ENCODE peak calls at places on chromosomes 16 and 17, in six cellular contexts. P is HepG2, Z is SK-N-SH, Y is GM12878, U is H1, E is K562. F is an unnamed sample.
A peak's percentile ranks its signal among the peaks of the same experiment; 100 is the strongest.

GRCh38 chr17:79842656-79843474 is 3.6 kb upstream of the CBX4 start:
- DNase-seq in P (no peak), Z (peak; percentile 81), Y (no peak), U (no peak), E (no peak), F (no peak)

GRCh38 chr16:61182416-61182815 is 853.8 kb downstream of the CDH8 start:
- DNase-seq in P (no peak), Z (no peak), Y (peak; percentile 4), U (no peak), E (no peak), F (no peak)

GRCh38 chr17:2053380-2054261 is 1.3 kb upstream of the HIC1 start:
- DNase-seq in P (peak; percentile 49), Z (peak; percentile 68), Y (no peak), U (no peak), E (peak; percentile 69), F (no peak)

GRCh38 chr17:81821603-81822311 is 11.3 kb downstream of the MCRIP1 start:
- DNase-seq in P (peak; percentile 84), Z (peak; percentile 82), Y (no peak), U (no peak), E (peak; percentile 94), F (peak; percentile 41)

GRCh38 chr16:64983983-64984382 is 137.9 kb downstream of the CDH11 start:
- DNase-seq in P (peak; percentile 5), Z (peak; percentile 32), Y (no peak), U (peak; percentile 29), E (peak; percentile 5), F (peak; percentile 13)

GRCh38 chr16:66399031-66399430 is 28.1 kb upstream of the BEAN1 start:
- DNase-seq in P (no peak), Z (no peak), Y (no peak), U (no peak), E (no peak), F (no peak)

GRCh38 chr16:46731691-46732555 is 16.2 kb downstream of the MYLK3 start:
- DNase-seq in P (peak; percentile 21), Z (no peak), Y (no peak), U (no peak), E (no peak), F (no peak)

GRCh38 chr17:38608648-38609047 is 2.9 kb upstream of the SRCIN1 start:
- DNase-seq in P (no peak), Z (no peak), Y (no peak), U (no peak), E (no peak), F (no peak)

GRCh38 chr17:66580601-66581385 is 254.1 kb upstream of the CACNG5 start:
- DNase-seq in P (no peak), Z (peak; percentile 58), Y (no peak), U (no peak), E (peak; percentile 10), F (no peak)

DNA sequence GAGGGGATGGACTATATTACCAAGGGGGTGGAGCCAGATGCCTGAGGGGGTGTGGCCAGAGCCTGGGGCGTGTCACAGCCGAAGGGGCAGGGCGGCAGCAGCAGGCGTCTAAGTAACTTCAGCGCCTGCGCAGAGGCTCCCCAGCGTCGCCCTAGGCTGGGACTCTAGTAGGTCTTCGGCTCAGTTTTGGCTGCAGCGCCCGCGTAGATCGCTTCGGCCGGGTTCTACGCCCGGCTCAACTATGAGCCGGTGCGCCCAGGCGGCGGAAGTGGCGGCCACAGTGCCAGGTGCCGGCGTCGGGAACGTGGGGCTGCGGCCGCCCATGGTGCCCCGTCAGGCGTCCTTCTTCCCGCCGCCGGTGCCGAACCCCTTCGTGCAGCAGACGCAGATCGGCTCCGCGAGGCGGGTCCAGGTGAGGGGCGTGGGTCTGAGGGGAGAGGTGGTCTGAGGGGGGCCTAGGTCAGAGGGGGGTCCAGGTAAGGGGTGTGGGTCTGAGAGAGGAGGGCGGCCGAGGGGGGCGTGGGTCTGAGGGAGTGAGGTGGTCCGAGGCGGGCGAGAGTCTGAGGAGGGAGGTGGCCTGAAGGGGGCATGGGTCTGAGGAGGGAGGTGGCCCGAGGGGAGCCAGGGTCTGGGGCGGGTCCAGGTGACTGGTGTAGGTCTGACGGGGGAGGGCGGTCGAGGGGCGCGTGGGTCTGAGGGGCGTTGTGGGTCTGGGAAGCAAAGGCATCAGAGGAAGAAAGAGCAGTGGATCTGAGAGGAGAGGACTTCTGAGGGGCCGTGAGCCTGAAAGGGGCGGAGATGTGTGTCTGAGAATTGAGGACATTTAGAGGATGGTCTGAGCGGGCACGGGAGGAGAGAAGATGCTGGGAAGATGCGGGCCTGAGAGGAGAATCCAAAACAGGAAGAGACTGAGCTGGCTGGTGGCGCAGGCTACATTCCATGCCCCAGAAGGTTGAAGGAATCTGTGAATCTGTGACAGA is at the start of gene LPCAT2:
- DNase-seq in P (peak; percentile 76), Z (peak; percentile 94), Y (no peak), U (peak; percentile 82), E (peak; percentile 90), F (peak; percentile 87)
- H3K4me3 ChIP-seq in P (peak within 1 kb of the TSS; percentile 69), Z (peak within 1 kb of the TSS; percentile 89), Y (no peak within 1 kb of the TSS), U (peak within 1 kb of the TSS; percentile 59), E (peak within 1 kb of the TSS; percentile 64), F (peak within 1 kb of the TSS; percentile 82)

DNA sequence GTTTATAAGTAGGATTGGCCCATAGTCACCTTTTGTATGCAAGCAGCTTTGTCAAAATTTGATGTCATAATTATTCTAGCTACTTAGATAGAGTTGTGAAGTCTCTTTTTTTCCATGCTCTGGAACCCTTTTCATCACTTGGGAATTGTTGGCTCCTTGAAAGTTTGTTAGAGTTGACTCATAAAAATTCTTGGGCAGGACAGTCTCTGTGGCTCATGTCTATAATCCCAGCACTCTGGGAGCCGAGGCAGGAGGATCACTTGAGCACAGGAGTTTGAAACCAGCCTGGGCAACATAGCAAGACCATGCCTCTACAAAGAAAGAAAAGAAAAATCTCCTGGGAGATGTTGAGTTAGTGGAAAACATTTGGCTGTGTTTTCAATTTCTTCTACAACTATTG is 45.7 kb upstream of the MRC2 start:
- DNase-seq in P (no peak), Z (no peak), Y (no peak), U (no peak), E (no peak), F (no peak)
- TF ChIP-seq GABPA in P (no peak), Z (no peak), Y (no peak), U (no peak), E (no peak), F (no peak)

DNA sequence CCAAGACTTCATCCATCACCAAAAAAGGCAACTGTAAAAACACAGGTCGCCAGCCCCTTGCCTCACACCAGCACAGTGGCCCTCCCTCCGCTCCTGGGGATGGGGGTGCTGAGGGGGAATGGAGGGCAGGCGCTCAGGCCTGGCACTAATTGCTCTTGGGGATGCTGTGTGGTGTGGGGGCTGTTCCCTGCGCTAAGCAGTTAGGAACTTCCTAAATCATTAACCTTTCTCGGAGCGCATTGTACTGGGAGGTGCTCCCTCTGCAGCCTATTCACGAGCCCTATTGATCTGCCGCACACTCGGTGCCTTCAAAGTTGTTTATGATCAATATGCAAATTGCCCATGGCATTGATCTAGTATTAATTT is 199.9 kb downstream of the ZFHX3 start:
- DNase-seq in P (no peak), Z (no peak), Y (no peak), U (no peak), E (no peak), F (no peak)
- TF ChIP-seq CTCF in P (no peak), Z (no peak), Y (no peak), U (no peak), E (no peak), F (no peak)

GRCh38 chr17:28406478-28406824 is 439 bp upstream of the SLC46A1 start:
- DNase-seq in P (no peak), Z (peak; percentile 61), Y (no peak), U (no peak), E (peak; percentile 18), F (no peak)
- H3K4me3 ChIP-seq in P (peak overlapping the region; percentile 76), Z (peak overlapping the region; percentile 88), Y (peak overlapping the region; percentile 75), U (peak overlapping the region; percentile 59), E (peak overlapping the region; percentile 66), F (no peak overlapping the region)

GRCh38 chr16:55274391-55274790 is 49.6 kb upstream of the IRX6 start:
- DNase-seq in P (no peak), Z (no peak), Y (no peak), U (no peak), E (no peak), F (no peak)
- TF ChIP-seq GABPA in P (no peak), Z (no peak), Y (no peak), U (no peak), E (no peak), F (no peak)

GRCh38 chr16:351804-352520 is 561 bp downstream of the AXIN1 start:
- DNase-seq in P (no peak), Z (no peak), Y (no peak), U (no peak), E (no peak), F (no peak)

GRCh38 chr16:353404-354285 is 1.1 kb upstream of the AXIN1 start:
- DNase-seq in P (no peak), Z (no peak), Y (no peak), U (no peak), E (no peak), F (no peak)

GRCh38 chr16:354286-354881 is 1.9 kb upstream of the AXIN1 start:
- DNase-seq in P (no peak), Z (no peak), Y (no peak), U (no peak), E (no peak), F (no peak)

GRCh38 chr16:354971-355441 is 2.5 kb upstream of the AXIN1 start:
- DNase-seq in P (no peak), Z (no peak), Y (no peak), U (no peak), E (no peak), F (no peak)

DNA sequence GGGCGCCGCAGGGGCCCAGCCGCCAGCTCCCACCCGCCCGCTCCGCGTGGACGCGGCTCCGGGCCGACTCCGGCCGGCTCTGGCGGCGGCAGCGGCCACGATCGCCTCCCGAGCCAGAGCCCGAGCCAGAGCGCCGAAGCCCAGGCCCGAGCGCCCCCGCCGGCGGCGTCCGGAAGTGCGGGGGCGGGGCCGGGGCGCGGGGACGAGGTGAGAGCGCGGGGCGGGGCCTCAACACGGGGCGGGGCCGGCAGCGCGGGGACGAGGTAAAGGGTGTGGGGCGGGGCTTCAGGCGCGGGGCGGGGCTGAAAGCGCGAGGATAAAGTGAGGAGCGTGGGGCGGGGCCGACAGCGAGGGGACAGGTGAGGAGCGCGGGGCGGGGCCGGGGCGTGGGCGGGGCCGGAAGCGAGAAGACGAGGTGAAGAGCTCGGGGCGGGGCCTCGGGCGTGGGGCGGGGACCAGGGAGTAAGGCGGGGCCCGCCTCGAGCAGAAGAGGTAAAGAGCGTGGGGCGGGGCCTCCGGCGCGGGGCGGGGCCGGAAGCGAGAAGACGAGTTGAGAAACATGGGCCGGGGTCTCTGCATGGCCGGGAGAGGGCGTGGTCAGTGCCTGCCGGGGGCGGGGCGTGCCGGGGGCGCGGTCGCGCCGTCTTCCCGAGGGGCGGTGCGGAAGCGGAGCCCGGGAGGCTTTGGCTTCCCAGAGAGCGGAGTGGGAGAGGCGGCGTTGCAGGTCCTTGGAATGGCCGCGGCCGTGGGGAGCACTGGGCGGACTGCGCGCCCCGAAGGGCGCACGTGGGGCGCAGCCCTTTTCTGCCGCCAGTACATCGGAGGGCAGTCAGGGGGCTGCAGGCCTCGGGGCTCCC is at the start of gene AXIN1:
- DNase-seq in P (peak; percentile 93), Z (peak; percentile 97), Y (peak; percentile 64), U (peak; percentile 94), E (peak; percentile 99), F (peak; percentile 98)
- TF ChIP-seq CTCF in P (peak; percentile 57), Z (peak; percentile 38), Y (peak; percentile 29), U (peak; percentile 51), E (peak; percentile 62), F (no peak)